ENCODE peak calls at places on chromosomes 7 and 10, in four cellular contexts. J, P, T and H are unnamed samples.

GRCh38 chr10:30529373-30529998 is 95.5 kb downstream of the MAP3K8 start:
- DNase-seq in J (peak), P (no peak), T (peak), H (peak)

GRCh38 chr7:6392712-6393666 is 54.8 kb downstream of the DAGLB start:
- DNase-seq in J (peak), P (peak), T (peak), H (peak)

GRCh38 chr10:60518745-60519144 is 129.1 kb upstream of the ANK3 start:
- DNase-seq in J (no peak), P (no peak), T (no peak), H (no peak)

GRCh38 chr10:35640951-35641429 is 1.1 kb downstream of the FZD8 start:
- DNase-seq in J (peak), P (peak), T (peak), H (peak)

GRCh38 chr7:142796501-142797341 is 26.0 kb downstream of the PRSS2 start:
- DNase-seq in J (no peak), P (no peak), T (no peak), H (no peak)

GRCh38 chr10:49654036-49654693 is 25.3 kb upstream of the C10orf53 start:
- DNase-seq in J (no peak), P (no peak), T (peak), H (no peak)

GRCh38 chr7:91772100-91772794 is 108.3 kb downstream of the MTERF1 start:
- DNase-seq in J (no peak), P (peak), T (no peak), H (no peak)

GRCh38 chr7:6139189-6139996 is 108.2 kb downstream of the ANKRD61 start:
- DNase-seq in J (no peak), P (no peak), T (no peak), H (no peak)

GRCh38 chr7:91383186-91383585 is 119.0 kb downstream of the FZD1 start:
- DNase-seq in J (no peak), P (peak), T (no peak), H (no peak)

GRCh38 chr10:29150010-29150409 is 138.9 kb upstream of the LYZL1 start:
- DNase-seq in J (peak), P (no peak), T (no peak), H (no peak)

GRCh38 chr7:16603633-16604032 is 41.9 kb downstream of the ANKMY2 start:
- DNase-seq in J (no peak), P (no peak), T (no peak), H (no peak)

GRCh38 chr7:50921114-50921513 is 138.4 kb upstream of the GRB10 start:
- DNase-seq in J (no peak), P (no peak), T (no peak), H (no peak)

GRCh38 chr7:44221231-44221791 is 20.5 kb downstream of the YKT6 start:
- DNase-seq in J (no peak), P (no peak), T (peak), H (no peak)

GRCh38 chr7:152103066-152103465 is 77.6 kb downstream of the GALNT11 start:
- DNase-seq in J (no peak), P (no peak), T (no peak), H (no peak)

GRCh38 chr7:69633122-69633892 is 35.0 kb downstream of the AUTS2 start:
- DNase-seq in J (no peak), P (no peak), T (no peak), H (no peak)

GRCh38 chr7:47501406-47501805 is 80.5 kb downstream of the TNS3 start:
- DNase-seq in J (no peak), P (peak), T (peak), H (no peak)

GRCh38 chr7:100137851-100138760 is 10.6 kb upstream of the LAMTOR4 start:
- DNase-seq in J (no peak), P (no peak), T (peak), H (no peak)

GRCh38 chr7:80763289-80763688 is 124.8 kb downstream of the CD36 start:
- DNase-seq in J (no peak), P (no peak), T (no peak), H (no peak)

GRCh38 chr7:45595809-45596664 is 21.9 kb downstream of the ADCY1 start:
- DNase-seq in J (no peak), P (no peak), T (peak), H (no peak)

GRCh38 chr7:144941127-144941526 is 105.3 kb upstream of the TPK1 start:
- DNase-seq in J (no peak), P (no peak), T (no peak), H (no peak)

GRCh38 chr10:54487743-54488142 is 313.3 kb downstream of the PCDH15 start:
- DNase-seq in J (no peak), P (no peak), T (no peak), H (no peak)

GRCh38 chr7:10300557-10300956 is 673.1 kb upstream of the PHF14 start:
- DNase-seq in J (no peak), P (no peak), T (peak), H (no peak)

GRCh38 chr7:130020434-130020833 is 30.7 kb downstream of the ZC3HC1 start:
- DNase-seq in J (no peak), P (no peak), T (no peak), H (no peak)

GRCh38 chr7:1670894-1671875 is 1.1 kb downstream of the ELFN1 start:
- DNase-seq in J (no peak), P (no peak), T (peak), H (no peak)

GRCh38 chr10:86678999-86679792 is 10.9 kb downstream of the LDB3 start:
- DNase-seq in J (no peak), P (no peak), T (no peak), H (no peak)

GRCh38 chr10:369441-370221 is 234.4 kb downstream of the ZMYND11 start:
- DNase-seq in J (no peak), P (peak), T (peak), H (no peak)

GRCh38 chr10:49761201-49761788 is 828 bp downstream of the OGDHL start:
- DNase-seq in J (no peak), P (no peak), T (peak), H (no peak)

GRCh38 chr10:74151879-74152722 is 1.1 kb downstream of the ADK start:
- DNase-seq in J (no peak), P (no peak), T (no peak), H (no peak)